ENCODE peak calls at places on chromosome 10, in seven cellular contexts. U is gastrocnemius medialis, V is adrenal gland, P is epithelial cell of esophagus, L is fibroblast of pulmonary artery, E is pancreas, W is GM06990. R is an unnamed sample.

GRCh38 chr10:52135101-52135500 is 179.0 kb upstream of the DKK1 start:
- DNase-seq in V (no peak), E (no peak), P (peak), U (no peak), L (no peak), W (no peak), R (no peak)

GRCh38 chr10:94416896-94417295 is 14.6 kb downstream of the TBC1D12 start:
- DNase-seq in V (no peak), U (no peak), E (no peak), P (no peak), L (no peak), W (no peak), R (no peak)

GRCh38 chr10:44947356-44948152 is 12.0 kb upstream of the RASSF4 start:
- DNase-seq in V (no peak), L (no peak), E (no peak), U (no peak), W (no peak), P (peak), R (no peak)

GRCh38 chr10:127848226-127848625 is 44.5 kb downstream of the CLRN3 start:
- DNase-seq in E (no peak), U (no peak), P (no peak), L (no peak), W (no peak), V (no peak), R (no peak)

GRCh38 chr10:29099415-29099814 is 189.5 kb upstream of the LYZL1 start:
- DNase-seq in U (no peak), E (no peak), V (no peak), L (no peak), P (no peak), W (no peak), R (no peak)

GRCh38 chr10:62503871-62504270 is 129.7 kb downstream of the ZNF365 start:
- DNase-seq in U (no peak), V (no peak), P (no peak), L (no peak), W (no peak), E (no peak), R (no peak)

GRCh38 chr10:6918305-6918704 is 338.2 kb upstream of the PRKCQ start:
- DNase-seq in V (peak), E (peak), P (peak), W (no peak), L (no peak), U (no peak), R (no peak)

GRCh38 chr10:4003348-4003973 is 218.5 kb upstream of the KLF6 start:
- DNase-seq in L (no peak), P (no peak), U (no peak), V (no peak), E (no peak), W (peak), R (no peak)

GRCh38 chr10:19904202-19904661 is 88.0 kb downstream of the PLXDC2 start:
- DNase-seq in E (no peak), V (no peak), L (peak), W (no peak), P (no peak), U (no peak), R (no peak)

GRCh38 chr10:71567006-71567405 is 152.6 kb downstream of the C10orf105 start:
- DNase-seq in W (no peak), P (no peak), E (no peak), V (no peak), U (no peak), L (no peak), R (no peak)

GRCh38 chr10:63137306-63137705 is 4.2 kb downstream of the NRBF2 start:
- DNase-seq in L (peak), W (no peak), P (no peak), V (peak), U (no peak), E (no peak), R (no peak)

GRCh38 chr10:30186371-30186875 is 127.0 kb upstream of the JCAD start:
- DNase-seq in U (no peak), E (no peak), P (no peak), L (no peak), W (no peak), V (peak), R (no peak)

GRCh38 chr10:89369142-89370105 is 8.4 kb upstream of the IFIT1B start:
- DNase-seq in V (peak), W (no peak), L (peak), E (no peak), U (no peak), P (peak), R (no peak)

GRCh38 chr10:131003455-131003854 is 308.1 kb downstream of the TCERG1L start:
- DNase-seq in V (no peak), P (no peak), L (no peak), E (no peak), U (no peak), W (no peak), R (no peak)

GRCh38 chr10:84331091-84331490 is 2.7 kb downstream of the CCSER2 start:
- DNase-seq in L (no peak), V (no peak), E (no peak), U (no peak), W (no peak), P (no peak), R (no peak)

GRCh38 chr10:18681366-18681765 is 22.1 kb downstream of the ARL5B start:
- DNase-seq in P (peak), L (peak), V (no peak), U (no peak), E (no peak), W (no peak), R (no peak)

GRCh38 chr10:62183442-62183841 is 85.2 kb downstream of the RTKN2 start:
- DNase-seq in P (no peak), U (no peak), E (no peak), W (peak), V (no peak), L (no peak), R (no peak)

GRCh38 chr10:62560207-62560819 is 186.1 kb downstream of the ZNF365 start:
- DNase-seq in W (no peak), P (peak), L (peak), U (peak), V (peak), E (no peak), R (no peak)

GRCh38 chr10:101001225-101002035 is 1.8 kb downstream of the LZTS2 start:
- DNase-seq in U (peak), E (peak), L (peak), V (peak), W (no peak), P (peak), R (peak)

GRCh38 chr10:120732067-120732466 is 119.1 kb upstream of the WDR11 start:
- DNase-seq in P (peak), L (peak), U (no peak), V (no peak), W (no peak), E (no peak), R (no peak)

GRCh38 chr10:91185239-91185875 is 35.1 kb upstream of the PCGF5 start:
- DNase-seq in L (peak), U (peak), P (peak), W (no peak), E (no peak), V (peak), R (no peak)

GRCh38 chr10:28722065-28722803 is 44.9 kb downstream of the BAMBI start:
- DNase-seq in V (peak), W (no peak), L (peak), U (no peak), P (peak), E (peak), R (peak)

GRCh38 chr10:76444034-76444800 is 1012.8 kb downstream of the LRMDA start:
- DNase-seq in U (peak), V (peak), E (no peak), P (peak), W (no peak), L (peak), R (peak)

GRCh38 chr10:11181996-11182395 is 164.3 kb downstream of the CELF2 start:
- DNase-seq in U (peak), L (no peak), P (no peak), E (peak), V (no peak), W (no peak), R (peak)

GRCh38 chr10:121610798-121611325 is 12.6 kb upstream of the FGFR2 start:
- DNase-seq in V (no peak), E (no peak), L (no peak), W (no peak), P (peak), U (no peak), R (no peak)

GRCh38 chr10:13559124-13559700 is 27.6 kb upstream of the PRPF18 start:
- DNase-seq in U (no peak), W (no peak), V (no peak), L (no peak), P (no peak), E (no peak), R (no peak)

GRCh38 chr10:73586583-73586984 is 4.6 kb downstream of the USP54 start:
- DNase-seq in W (no peak), P (peak), U (no peak), L (peak), E (no peak), V (peak), R (no peak)

GRCh38 chr10:14758994-14759664 is 15.6 kb downstream of the FAM107B start:
- DNase-seq in W (no peak), U (no peak), V (peak), L (no peak), E (peak), P (peak), R (no peak)

GRCh38 chr10:45460235-45460878 is 86.3 kb downstream of the ALOX5 start:
- DNase-seq in P (no peak), W (no peak), V (no peak), L (no peak), E (no peak), U (no peak), R (no peak)

GRCh38 chr10:101829561-101830315 is 11.5 kb upstream of the OGA start:
- DNase-seq in P (peak), L (no peak), V (peak), U (no peak), E (peak), W (peak), R (no peak)

GRCh38 chr10:129626801-129627434 is 159.9 kb downstream of the MGMT start:
- DNase-seq in E (no peak), W (no peak), P (no peak), L (peak), U (no peak), V (no peak), R (no peak)

GRCh38 chr10:19705273-19705672 is 111.0 kb upstream of the PLXDC2 start:
- DNase-seq in U (no peak), L (no peak), V (no peak), P (no peak), W (no peak), E (no peak), R (no peak)

GRCh38 chr10:44960098-44960480 is 487 bp downstream of the RASSF4 start:
- DNase-seq in W (no peak), L (no peak), V (no peak), P (no peak), U (no peak), E (no peak), R (no peak)

DNA sequence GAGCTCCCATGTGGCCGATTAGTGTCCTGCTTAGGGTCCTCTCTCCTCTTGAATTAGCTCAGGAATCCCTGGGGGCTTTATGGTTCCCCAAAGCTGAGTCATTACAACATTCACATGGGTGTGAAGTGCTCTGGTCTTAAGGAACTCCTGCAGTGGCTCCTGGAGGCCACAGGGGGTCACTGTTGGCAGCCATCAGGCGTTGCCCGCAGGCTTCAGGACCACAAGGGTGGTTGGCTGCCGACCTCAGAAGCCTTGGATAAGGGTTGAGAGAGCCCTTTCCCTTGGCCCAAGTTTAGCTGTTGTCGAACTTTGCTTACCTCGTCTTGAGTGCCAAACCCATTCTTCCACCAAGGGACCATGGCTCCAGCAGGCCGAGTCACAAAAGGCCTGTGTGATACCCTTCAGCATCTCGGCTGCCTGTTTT is 61.7 kb downstream of the SH2D4B start:
- DNase-seq in E (no peak), V (peak), U (no peak), L (peak), W (peak), P (peak), R (no peak)
- TF ChIP-seq CTCF in E (peak), V (peak), U (no peak), L (peak), W (peak), P (peak), R (peak)

DNA sequence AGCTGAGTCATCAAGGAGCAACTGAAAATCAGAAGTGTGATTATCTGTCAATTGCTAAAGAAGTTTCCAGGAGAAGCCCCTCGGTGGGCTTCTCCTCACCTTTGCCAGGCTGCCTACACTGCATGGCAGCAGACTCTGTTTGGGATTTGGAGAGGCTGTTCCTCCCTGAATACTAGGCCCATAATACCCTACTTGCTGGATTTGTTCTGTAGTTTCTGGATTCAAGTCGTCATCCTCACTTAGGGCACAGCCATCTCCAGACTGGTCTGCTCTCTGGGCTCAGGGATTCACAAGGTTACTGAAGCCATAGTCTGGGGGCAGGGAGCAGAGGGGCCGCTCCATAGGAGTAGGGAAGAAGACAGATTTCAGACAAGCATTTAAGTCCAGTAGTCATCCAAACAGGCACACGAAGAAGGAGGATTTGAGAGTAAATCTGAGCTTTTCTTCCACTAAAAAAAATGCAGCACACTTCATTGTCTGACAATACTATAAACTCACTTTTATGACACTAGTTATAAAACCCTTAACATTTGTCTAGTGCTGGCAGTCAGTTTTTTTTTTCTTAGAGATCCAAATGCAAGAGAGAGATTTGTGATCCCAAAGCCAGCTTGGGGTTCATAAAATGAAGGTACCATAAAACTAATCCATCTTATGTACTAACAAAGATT is 723.3 kb downstream of the GRID1 start:
- DNase-seq in V (no peak), E (no peak), P (no peak), U (no peak), L (no peak), W (no peak), R (no peak)
- H3K4me3 ChIP-seq in V (no peak), E (no peak), P (no peak), U (no peak), L (no peak), W (no peak), R (no peak)

DNA sequence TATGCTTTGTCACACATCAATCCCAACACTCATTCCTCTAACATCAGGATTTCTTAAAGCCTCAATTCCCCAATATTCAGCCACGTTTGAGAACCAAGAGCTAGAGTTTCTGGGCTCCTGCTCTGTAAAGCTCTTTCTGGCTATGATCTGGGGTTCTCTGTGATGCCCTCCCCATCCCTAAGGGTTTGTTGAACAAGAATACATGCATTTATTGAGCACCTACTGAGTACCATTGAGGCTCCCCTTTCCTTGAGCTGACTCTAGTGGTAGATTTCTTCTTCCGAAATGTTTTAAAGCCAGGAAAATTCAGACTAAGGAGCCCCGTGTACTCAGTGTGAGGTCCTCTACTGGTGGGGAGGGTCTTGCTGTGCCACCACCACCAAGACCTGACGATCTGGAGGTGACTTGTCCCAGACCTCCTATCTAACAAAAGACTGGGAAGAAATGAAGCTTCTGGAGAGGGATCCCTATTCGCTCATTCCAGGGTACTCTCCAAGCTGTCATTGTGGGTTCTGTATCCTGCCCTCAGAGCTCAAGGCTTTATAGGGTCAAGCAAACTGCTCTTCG is 23.1 kb upstream of the SRGN start:
- DNase-seq in P (no peak), E (no peak), W (no peak), V (no peak), U (no peak), L (no peak), R (no peak)
- TF ChIP-seq CTCF in P (no peak), E (no peak), W (no peak), V (no peak), U (no peak), L (no peak), R (no peak)

GRCh38 chr10:36946598-36946997 is 178.8 kb upstream of the ANKRD30A start:
- DNase-seq in P (peak), W (no peak), L (no peak), V (no peak), E (no peak), U (no peak), R (no peak)
- H3K4me3 ChIP-seq in P (no peak), W (no peak), L (no peak), V (no peak), E (no peak), U (no peak), R (no peak)

GRCh38 chr10:110916554-110917346 is 2.2 kb downstream of the BBIP1 start:
- DNase-seq in L (peak), E (no peak), U (no peak), V (no peak), W (no peak), P (no peak), R (no peak)

GRCh38 chr10:110919349-110919931 is at the start of gene SHOC2:
- DNase-seq in P (peak), U (peak), E (peak), V (peak), L (no peak), W (no peak), R (peak)

GRCh38 chr10:110918269-110918632 is 729 bp downstream of the BBIP1 start:
- DNase-seq in U (peak), P (peak), W (peak), L (peak), V (peak), E (no peak), R (peak)

GRCh38 chr10:110919971-110920881 is 822 bp downstream of the SHOC2 start:
- DNase-seq in U (peak), E (peak), L (peak), V (peak), P (peak), W (peak), R (peak)

DNA sequence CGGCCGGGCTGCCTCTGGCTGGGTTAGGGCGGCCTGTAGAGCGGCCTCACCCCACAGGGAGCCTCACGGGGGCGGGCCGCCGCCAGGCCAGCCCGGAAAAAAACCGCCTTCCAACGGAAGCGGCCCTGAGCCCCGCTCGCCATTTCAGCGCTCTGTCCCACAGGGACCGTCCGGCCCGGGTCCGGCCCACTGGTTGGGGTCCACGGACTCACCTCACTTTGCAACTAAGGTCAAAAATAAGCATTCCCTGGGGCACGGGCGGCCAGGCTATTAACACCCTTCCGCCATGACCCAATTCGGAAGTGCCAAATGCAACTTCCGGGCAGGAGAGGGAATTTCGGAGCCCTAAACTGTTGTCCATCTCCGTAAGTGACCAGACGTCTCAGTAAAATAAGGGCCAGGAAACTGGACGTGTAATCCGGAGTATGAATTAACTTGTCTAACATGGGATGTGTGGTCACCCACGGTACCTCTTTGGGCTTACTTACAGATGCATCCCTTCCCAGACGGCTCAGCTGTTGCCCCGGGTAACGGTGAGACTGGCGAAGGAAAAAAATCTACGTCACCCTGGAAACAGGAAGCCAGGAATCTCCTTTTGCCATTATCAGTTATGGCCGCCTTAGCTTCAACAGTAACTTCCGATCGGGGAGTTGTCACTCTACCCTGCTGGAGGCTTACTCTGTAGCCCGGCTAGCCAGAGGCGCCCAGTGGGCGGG is at the start of gene BBIP1:
- DNase-seq in E (peak), V (no peak), L (peak), U (no peak), W (peak), P (peak), R (no peak)
- TF ChIP-seq CTCF in E (no peak), V (no peak), L (no peak), U (no peak), W (no peak), P (no peak), R (no peak)

DNA sequence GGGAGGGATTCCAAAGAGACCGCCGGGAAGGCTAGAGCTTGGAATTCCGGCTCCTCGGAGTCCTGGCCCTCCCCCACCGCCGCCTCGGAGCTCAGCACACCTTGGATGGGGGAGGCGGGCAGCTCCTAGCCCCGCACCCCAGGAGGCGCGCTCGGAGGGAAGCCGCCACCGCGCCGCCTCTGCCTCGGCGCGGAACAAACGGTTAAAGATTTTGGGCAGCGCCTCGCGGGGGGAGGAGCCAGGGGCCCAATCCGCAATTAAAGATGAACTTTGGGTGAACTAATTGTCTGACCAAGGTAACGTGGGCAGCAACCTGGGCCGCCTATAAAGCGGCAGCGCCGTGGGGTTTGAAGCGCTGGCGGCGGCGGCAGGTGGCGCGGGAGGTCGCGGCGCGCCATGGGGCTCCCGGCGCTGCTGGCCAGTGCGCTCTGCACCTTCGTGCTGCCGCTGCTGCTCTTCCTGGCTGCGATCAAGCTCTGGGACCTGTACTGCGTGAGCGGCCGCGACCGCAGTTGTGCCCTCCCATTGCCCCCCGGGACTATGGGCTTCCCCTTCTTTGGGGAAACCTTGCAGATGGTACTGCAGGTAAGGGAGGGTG is at the start of gene CYP26A1:
- DNase-seq in L (no peak), W (no peak), P (no peak), U (no peak), V (no peak), E (no peak), R (no peak)
- H3K4me3 ChIP-seq in L (no peak), W (peak), P (no peak), U (peak), V (no peak), E (peak), R (peak)

GRCh38 chr10:117462816-117463544 is 79.6 kb upstream of the EMX2 start:
- DNase-seq in W (no peak), V (no peak), L (no peak), E (no peak), U (no peak), P (no peak), R (no peak)

GRCh38 chr10:117463545-117463920 is 79.0 kb upstream of the EMX2 start:
- DNase-seq in V (no peak), L (no peak), U (no peak), P (no peak), W (no peak), E (no peak), R (no peak)

GRCh38 chr10:117460846-117461765 is 81.4 kb upstream of the EMX2 start:
- DNase-seq in E (no peak), L (no peak), P (no peak), V (no peak), U (no peak), W (no peak), R (peak)

GRCh38 chr10:117461766-117462423 is 80.7 kb upstream of the EMX2 start:
- DNase-seq in L (peak), V (peak), W (no peak), U (peak), E (no peak), P (peak), R (peak)

GRCh38 chr10:117462424-117462792 is 80.1 kb upstream of the EMX2 start:
- DNase-seq in V (no peak), E (no peak), U (no peak), L (no peak), W (no peak), P (no peak), R (no peak)
- TF ChIP-seq CTCF in V (no peak), E (no peak), U (no peak), L (peak), W (no peak), P (peak), R (no peak)

R was measured in tibial artery.